ENCODE peak calls at places on chromosomes 11 and 22, in eight cellular contexts. D, Z, O, I, R, B, A and J are unnamed samples.

GRCh38 chr11:45806937-45807791 is 2.2 kb downstream of the SLC35C1 start:
- DNase-seq in D (no peak), Z (peak), O (no peak), I (no peak), R (no peak), B (no peak), A (no peak), J (no peak)

GRCh38 chr11:126257764-126258163 is 10.9 kb downstream of the SRPRA start:
- DNase-seq in D (no peak), Z (no peak), O (no peak), I (peak), R (no peak), B (no peak), A (no peak), J (no peak)

GRCh38 chr22:39176067-39176621 is 23.7 kb upstream of the CBX7 start:
- DNase-seq in D (peak), Z (peak), O (peak), I (peak), R (no peak), B (no peak), A (no peak), J (peak)

GRCh38 chr11:125947419-125948277 is 1.8 kb downstream of the VSIG10L2 start:
- DNase-seq in D (no peak), Z (peak), O (no peak), I (no peak), R (no peak), B (no peak), A (no peak), J (no peak)

GRCh38 chr11:121482231-121483129 is 29.7 kb upstream of the SORL1-AS1 start:
- DNase-seq in D (no peak), Z (no peak), O (peak), I (no peak), R (no peak), B (no peak), A (peak), J (no peak)

GRCh38 chr11:59765068-59765770 is 10.0 kb downstream of the STX3 start:
- DNase-seq in D (peak), Z (no peak), O (peak), I (no peak), R (no peak), B (no peak), A (no peak), J (no peak)

GRCh38 chr11:5550440-5551095 is 2.2 kb upstream of the OR52H1 start:
- DNase-seq in D (no peak), Z (no peak), O (no peak), I (peak), R (peak), B (no peak), A (peak), J (no peak)

GRCh38 chr22:19896665-19897355 is 42.1 kb upstream of the GNB1L start:
- DNase-seq in D (no peak), Z (no peak), O (no peak), I (no peak), R (no peak), B (no peak), A (no peak), J (no peak)

GRCh38 chr11:36306888-36307287 is 10.8 kb downstream of the PRR5L start:
- DNase-seq in D (no peak), Z (no peak), O (no peak), I (peak), R (peak), B (no peak), A (no peak), J (no peak)
- TF ChIP-seq CTCF in D (peak), Z (peak), O (peak), I (peak), R (peak), B (peak), A (peak), J (peak)

GRCh38 chr11:69972351-69972802 is 105.7 kb upstream of the ANO1 start:
- DNase-seq in D (no peak), Z (no peak), O (peak), I (no peak), R (no peak), B (no peak), A (peak), J (peak)

GRCh38 chr11:69974528-69974927 is 103.6 kb upstream of the ANO1 start:
- DNase-seq in D (no peak), Z (no peak), O (peak), I (no peak), R (no peak), B (no peak), A (no peak), J (no peak)

GRCh38 chr11:69970785-69971535 is 107.2 kb upstream of the ANO1 start:
- DNase-seq in D (no peak), Z (no peak), O (no peak), I (no peak), R (no peak), B (no peak), A (no peak), J (no peak)

GRCh38 chr11:69969890-69970784 is 108.0 kb upstream of the ANO1 start:
- DNase-seq in D (no peak), Z (no peak), O (no peak), I (no peak), R (no peak), B (no peak), A (peak), J (peak)

DNA sequence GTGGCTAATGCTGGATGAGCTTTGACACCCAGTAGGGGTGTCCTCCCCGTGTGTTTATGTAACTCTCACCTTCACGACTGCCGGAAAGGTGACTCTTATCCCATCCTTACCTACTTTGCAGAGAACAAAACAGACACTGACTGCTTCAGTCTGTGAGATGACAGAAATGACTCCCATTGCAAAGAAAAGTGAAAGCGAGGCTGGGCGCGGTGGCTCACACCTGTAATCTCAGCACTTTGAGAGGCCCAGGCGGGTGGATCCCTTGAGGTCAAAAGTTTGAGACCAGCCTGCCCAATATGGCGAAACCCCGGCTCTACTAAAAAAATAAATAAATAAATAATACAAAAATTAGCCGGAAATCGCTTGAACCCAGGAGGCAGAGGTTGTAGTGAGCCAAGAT is 106.4 kb upstream of the ANO1 start:
- DNase-seq in D (no peak), Z (no peak), O (no peak), I (no peak), R (no peak), B (no peak), A (peak), J (peak)
- TF ChIP-seq CTCF in D (no peak), Z (no peak), O (no peak), I (no peak), R (no peak), B (no peak), A (no peak), J (no peak)

GRCh38 chr11:1234771-1235614 is 12.1 kb downstream of the MUC5B start:
- DNase-seq in D (peak), Z (peak), O (peak), I (no peak), R (no peak), B (no peak), A (no peak), J (peak)
- TF ChIP-seq CTCF in D (no peak), Z (no peak), O (no peak), I (no peak), R (no peak), B (no peak), A (no peak), J (no peak)

GRCh38 chr11:61183645-61184044 is 19.7 kb upstream of the PGA3 start:
- DNase-seq in D (no peak), Z (no peak), O (no peak), I (no peak), R (no peak), B (no peak), A (no peak), J (no peak)
- TF ChIP-seq CTCF in D (no peak), Z (no peak), O (no peak), I (peak), R (no peak), B (no peak), A (no peak), J (peak)

GRCh38 chr11:26992031-26992541 is 1.8 kb upstream of the FIBIN start:
- DNase-seq in D (no peak), Z (no peak), O (no peak), I (peak), R (no peak), B (no peak), A (no peak), J (no peak)

GRCh38 chr11:26993965-26994446 is at the start of gene FIBIN:
- DNase-seq in D (peak), Z (peak), O (peak), I (peak), R (no peak), B (no peak), A (no peak), J (peak)

GRCh38 chr11:26996056-26996455 is 2.1 kb downstream of the FIBIN start:
- DNase-seq in D (no peak), Z (no peak), O (no peak), I (no peak), R (no peak), B (no peak), A (no peak), J (no peak)

DNA sequence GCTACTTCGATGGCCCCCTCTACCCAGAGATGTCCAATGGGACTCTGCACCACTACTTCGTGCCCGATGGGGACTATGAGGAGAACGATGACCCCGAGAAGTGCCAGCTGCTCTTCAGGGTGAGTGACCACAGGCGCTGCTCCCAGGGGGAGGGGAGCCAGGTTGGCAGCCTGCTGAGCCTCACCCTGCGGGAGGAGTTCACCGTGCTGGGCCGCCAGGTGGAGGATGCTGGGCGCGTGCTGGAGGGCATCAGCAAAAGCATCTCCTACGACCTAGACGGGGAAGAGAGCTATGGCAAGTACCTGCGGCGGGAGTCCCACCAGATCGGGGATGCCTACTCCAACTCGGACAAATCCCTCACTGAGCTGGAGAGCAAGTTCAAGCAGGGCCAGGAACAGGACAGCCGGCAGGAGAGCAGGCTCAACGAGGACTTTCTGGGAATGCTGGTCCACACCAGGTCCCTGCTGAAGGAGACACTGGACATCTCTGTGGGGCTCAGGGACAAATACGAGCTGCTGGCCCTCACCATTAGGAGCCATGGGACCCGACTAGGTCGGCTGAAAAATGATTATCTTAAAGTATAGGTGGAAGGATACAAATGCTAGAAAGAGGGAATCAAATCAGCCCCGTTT is 783 bp downstream of the FIBIN start:
- DNase-seq in D (no peak), Z (peak), O (no peak), I (no peak), R (no peak), B (no peak), A (no peak), J (peak)
- TF ChIP-seq CTCF in D (no peak), Z (peak), O (no peak), I (no peak), R (no peak), B (no peak), A (no peak), J (no peak)

GRCh38 chr22:36922097-36922608 is 8.7 kb downstream of the CSF2RB start:
- DNase-seq in D (no peak), Z (no peak), O (no peak), I (no peak), R (no peak), B (no peak), A (no peak), J (no peak)

GRCh38 chr22:36921309-36922096 is 8.1 kb downstream of the CSF2RB start:
- DNase-seq in D (no peak), Z (no peak), O (peak), I (no peak), R (no peak), B (no peak), A (peak), J (no peak)

GRCh38 chr22:36916034-36916433 is 2.6 kb downstream of the CSF2RB start:
- DNase-seq in D (no peak), Z (no peak), O (no peak), I (no peak), R (no peak), B (no peak), A (no peak), J (no peak)

GRCh38 chr22:36922752-36923457 is 9.5 kb downstream of the CSF2RB start:
- DNase-seq in D (no peak), Z (no peak), O (no peak), I (no peak), R (no peak), B (no peak), A (no peak), J (no peak)

GRCh38 chr22:36918730-36919129 is 5.3 kb downstream of the CSF2RB start:
- DNase-seq in D (no peak), Z (no peak), O (no peak), I (no peak), R (no peak), B (no peak), A (no peak), J (no peak)
- TF ChIP-seq CTCF in D (no peak), Z (no peak), O (no peak), I (no peak), R (no peak), B (no peak), A (no peak), J (peak)

DNA sequence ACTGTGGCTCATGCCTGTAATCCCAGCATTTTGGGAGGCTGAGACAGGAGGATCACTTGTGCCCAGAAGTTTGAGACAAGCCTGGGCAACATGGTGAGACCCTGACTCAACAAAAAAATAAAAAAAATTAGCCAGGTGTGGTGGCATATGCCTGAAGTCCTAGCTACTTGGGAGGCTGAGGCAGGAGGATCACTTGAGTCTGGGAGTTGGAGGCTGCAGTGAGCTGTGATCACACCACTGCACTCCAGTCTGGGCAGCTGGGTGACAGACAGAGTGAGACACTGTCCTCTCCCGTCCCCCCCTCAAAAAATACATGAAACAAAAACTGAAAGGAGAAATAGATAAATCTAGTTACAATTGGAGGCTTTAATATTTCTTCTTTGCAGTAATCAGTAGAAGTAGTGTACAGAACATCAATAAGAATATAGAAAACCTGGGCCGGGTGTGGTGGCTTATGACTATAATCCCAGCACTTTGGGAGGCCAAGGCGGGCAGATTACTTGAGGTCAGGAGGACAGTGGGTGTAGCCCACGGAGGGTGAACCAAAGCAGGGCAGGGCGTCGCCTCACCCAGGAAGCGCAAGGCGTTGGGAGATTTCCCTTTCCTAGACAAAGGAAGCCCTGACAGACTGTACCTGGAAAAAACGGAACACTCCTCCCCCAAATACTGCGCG is 19.6 kb upstream of the DLAT start:
- DNase-seq in D (no peak), Z (no peak), O (peak), I (no peak), R (no peak), B (no peak), A (no peak), J (no peak)
- TF ChIP-seq CTCF in D (no peak), Z (no peak), O (no peak), I (no peak), R (no peak), B (no peak), A (no peak), J (no peak)